ENCODE peak calls at places on chromosomes 13 and 19, in six cellular contexts. Y is A549, U is SK-N-SH, D is heart left ventricle, S is adrenal gland, N is right atrium auricular region. O is an unnamed sample. For H3K9me3, the result is how much of the 10 kb centered on the place peaks cover.

GRCh38 chr13:69374036-69374435 is 733.6 kb upstream of the ATXN8OS start:
- DNase-seq in D (no peak), N (no peak), Y (no peak), U (no peak), S (no peak), O (no peak)

GRCh38 chr13:54733639-54734038 is 1705.0 kb downstream of the OLFM4 start:
- DNase-seq in D (no peak), S (no peak), N (no peak), U (no peak), Y (no peak), O (no peak)

GRCh38 chr19:14410775-14411134 is 8.4 kb downstream of the DDX39A start:
- DNase-seq in Y (no peak), U (no peak), D (no peak), N (no peak), S (no peak), O (no peak)

GRCh38 chr13:46106839-46107371 is 2.1 kb upstream of the CPB2 start:
- DNase-seq in Y (no peak), U (no peak), N (no peak), D (no peak), S (no peak), O (no peak)

GRCh38 chr19:31448221-31448657 is 99.0 kb upstream of the TSHZ3 start:
- DNase-seq in S (peak), U (peak), D (peak), Y (no peak), N (peak), O (no peak)

GRCh38 chr19:36331353-36332228 is 47.4 kb downstream of the ZFP14 start:
- DNase-seq in U (peak), Y (peak), N (peak), D (peak), S (peak), O (peak)

GRCh38 chr13:111568290-111568689 is 247.8 kb downstream of the TEX29 start:
- DNase-seq in U (no peak), D (no peak), Y (no peak), N (no peak), S (no peak), O (no peak)

GRCh38 chr13:30235206-30235605 is 72.1 kb downstream of the KATNAL1 start:
- DNase-seq in S (no peak), U (no peak), Y (no peak), N (no peak), D (no peak), O (no peak)

GRCh38 chr13:45370922-45371406 is 30.0 kb upstream of the TPT1 start:
- DNase-seq in N (peak), Y (peak), U (peak), S (peak), D (peak), O (peak)

GRCh38 chr13:98092888-98093287 is 50.0 kb upstream of the FARP1 start:
- DNase-seq in U (no peak), S (no peak), N (no peak), D (no peak), Y (no peak), O (no peak)

GRCh38 chr13:114031631-114032030 is 57.8 kb upstream of the C13orf46 start:
- DNase-seq in Y (no peak), N (no peak), U (no peak), S (no peak), D (no peak), O (no peak)

GRCh38 chr19:45177817-45178261 is at the start of gene TRAPPC6A:
- DNase-seq in Y (peak), U (no peak), D (no peak), N (no peak), S (no peak), O (no peak)

GRCh38 chr13:41456768-41457588 is at the start of gene RGCC:
- DNase-seq in D (peak), U (peak), Y (peak), S (peak), N (peak), O (peak)

GRCh38 chr13:110546933-110547332 is 14.6 kb downstream of the RAB20 start:
- DNase-seq in Y (peak), D (peak), N (peak), S (peak), U (no peak), O (no peak)

GRCh38 chr13:59086147-59086546 is 1077.6 kb downstream of the DIAPH3 start:
- DNase-seq in D (no peak), Y (no peak), U (no peak), S (no peak), N (no peak), O (no peak)

GRCh38 chr13:51154029-51154555 is 43.0 kb upstream of the C13orf42 start:
- DNase-seq in Y (no peak), N (no peak), S (peak), U (no peak), D (no peak), O (no peak)

GRCh38 chr13:24104723-24105122 is 55.8 kb upstream of the SPATA13 start:
- DNase-seq in U (no peak), S (no peak), Y (no peak), N (no peak), D (no peak), O (no peak)

GRCh38 chr13:72141845-72142470 is 275.0 kb upstream of the DACH1 start:
- DNase-seq in Y (no peak), N (no peak), D (no peak), U (no peak), S (peak), O (no peak)

GRCh38 chr13:64725492-64725891 is 2504.6 kb downstream of the PCDH9 start:
- DNase-seq in S (no peak), N (no peak), U (no peak), Y (no peak), D (no peak), O (no peak)

GRCh38 chr13:64718116-64718515 is 2512.0 kb downstream of the PCDH9 start:
- DNase-seq in U (no peak), Y (no peak), D (no peak), N (no peak), S (no peak), O (no peak)

GRCh38 chr13:64723735-64724134 is 2506.4 kb downstream of the PCDH9 start:
- DNase-seq in Y (peak), D (no peak), U (peak), N (no peak), S (peak), O (no peak)
- H3K4me3 ChIP-seq in Y (no peak), D (no peak), U (no peak), N (no peak), S (no peak), O (no peak)

DNA sequence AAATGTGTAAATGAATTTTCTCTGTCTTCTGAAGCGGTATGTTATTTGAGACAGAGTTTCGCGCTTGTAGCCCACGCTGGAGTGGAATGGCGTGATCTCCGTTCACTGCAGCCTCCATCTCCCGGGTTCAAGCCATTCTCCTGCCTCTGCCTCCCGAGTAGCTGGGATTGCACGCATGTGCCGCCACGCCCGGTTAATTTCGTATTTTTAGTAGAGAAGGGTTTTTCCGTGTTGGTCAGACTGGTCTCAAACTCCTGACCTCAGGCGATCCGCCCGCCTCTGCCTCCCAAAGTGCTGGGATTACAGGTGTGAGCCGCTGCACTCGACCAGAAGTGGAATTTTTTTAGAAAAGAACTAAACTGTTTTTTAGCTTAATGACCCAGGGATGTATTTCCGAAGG is 3.4 kb upstream of the ZNF808 start:
- DNase-seq in S (no peak), Y (no peak), N (no peak), D (no peak), U (no peak), O (no peak)
- TF ChIP-seq CTCF in S (no peak), Y (no peak), N (no peak), D (no peak), U (no peak), O (no peak)

DNA sequence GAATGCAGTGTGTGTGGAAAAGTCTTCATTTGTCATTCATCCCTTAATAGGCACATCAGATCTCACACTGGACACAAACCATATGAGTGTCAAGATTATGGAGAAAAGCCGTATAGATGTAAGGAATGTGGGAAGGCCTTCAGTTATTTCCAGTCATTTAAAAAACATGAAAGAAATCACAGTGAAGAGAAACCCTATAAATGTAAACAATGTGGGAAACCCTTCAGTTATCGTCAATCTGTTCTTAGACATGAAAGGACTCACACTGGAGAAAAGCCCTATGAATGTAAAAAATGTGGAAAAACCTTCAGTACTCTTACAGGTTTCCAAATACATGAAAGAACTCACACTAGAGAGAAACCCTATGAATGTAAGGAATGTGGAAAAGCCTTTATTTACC is 45.3 kb downstream of the ZNF136 start:
- DNase-seq in U (no peak), S (no peak), Y (no peak), D (no peak), N (no peak), O (no peak)
- H3K9me3 ChIP-seq in U (under half), S (under half), Y (under half), D (under half), N (under half), O (under half)

GRCh38 chr13:38880397-38880796 is 110.2 kb downstream of the STOML3 start:
- DNase-seq in D (no peak), S (no peak), N (no peak), U (no peak), Y (no peak), O (no peak)
- H3K4me3 ChIP-seq in D (no peak), S (no peak), N (no peak), U (no peak), Y (no peak), O (no peak)

DNA sequence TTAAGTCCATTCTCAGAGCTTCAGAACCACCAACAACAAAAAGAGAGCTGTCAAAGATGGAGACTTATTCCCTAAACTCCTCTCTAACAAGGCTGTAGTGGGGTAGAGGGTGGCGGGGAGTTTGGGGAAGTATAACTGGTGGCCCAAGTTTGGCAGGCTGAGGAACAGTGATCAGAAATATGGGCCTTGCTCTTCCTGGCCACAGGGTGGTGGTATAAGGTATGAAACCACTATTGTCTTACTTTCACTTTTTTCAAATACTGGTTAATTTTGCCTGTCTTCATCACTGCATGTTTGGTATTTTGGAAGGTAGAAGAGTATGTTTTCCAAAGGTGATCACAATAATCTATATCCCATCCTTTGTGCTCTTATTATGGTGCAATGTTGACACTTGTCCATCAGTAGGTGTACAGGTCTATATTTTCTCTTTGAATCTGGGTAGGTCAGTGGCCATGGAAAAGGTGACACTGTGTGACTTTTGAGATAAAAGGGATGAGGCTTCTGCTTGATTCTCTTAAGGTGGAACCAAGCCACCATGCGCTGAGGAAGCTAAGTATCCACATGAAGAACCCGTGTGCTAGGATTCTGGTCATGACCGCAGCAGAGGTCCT is 23.2 kb upstream of the GPC5 start:
- DNase-seq in S (no peak), Y (no peak), N (no peak), D (no peak), U (peak), O (no peak)
- TF ChIP-seq CTCF in S (peak), Y (no peak), N (no peak), D (peak), U (peak), O (peak)

DNA sequence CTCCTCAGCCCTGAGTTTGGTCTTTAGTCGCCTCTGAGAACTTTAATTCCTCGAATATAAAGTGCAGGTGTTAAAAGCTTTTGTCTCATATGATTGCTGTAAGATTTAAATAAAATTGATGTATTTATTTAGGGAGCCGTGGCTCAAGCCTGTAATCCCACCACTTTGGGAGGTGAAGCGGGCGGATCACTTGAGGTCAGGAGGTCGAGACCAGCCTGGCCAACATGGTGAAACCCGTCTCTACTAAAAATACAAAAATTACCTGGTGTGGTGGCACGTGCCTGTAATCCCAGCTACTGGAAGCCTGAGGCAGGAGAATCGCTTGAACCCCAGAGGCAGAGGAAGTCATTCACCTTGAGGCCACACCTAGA is 559 bp upstream of the SLC1A5 start:
- DNase-seq in Y (no peak), U (no peak), S (no peak), D (no peak), N (no peak), O (no peak)
- H3K9me3 ChIP-seq in Y (under half), U (under half), S (under half), D (under half), N (under half), O (under half)

DNA sequence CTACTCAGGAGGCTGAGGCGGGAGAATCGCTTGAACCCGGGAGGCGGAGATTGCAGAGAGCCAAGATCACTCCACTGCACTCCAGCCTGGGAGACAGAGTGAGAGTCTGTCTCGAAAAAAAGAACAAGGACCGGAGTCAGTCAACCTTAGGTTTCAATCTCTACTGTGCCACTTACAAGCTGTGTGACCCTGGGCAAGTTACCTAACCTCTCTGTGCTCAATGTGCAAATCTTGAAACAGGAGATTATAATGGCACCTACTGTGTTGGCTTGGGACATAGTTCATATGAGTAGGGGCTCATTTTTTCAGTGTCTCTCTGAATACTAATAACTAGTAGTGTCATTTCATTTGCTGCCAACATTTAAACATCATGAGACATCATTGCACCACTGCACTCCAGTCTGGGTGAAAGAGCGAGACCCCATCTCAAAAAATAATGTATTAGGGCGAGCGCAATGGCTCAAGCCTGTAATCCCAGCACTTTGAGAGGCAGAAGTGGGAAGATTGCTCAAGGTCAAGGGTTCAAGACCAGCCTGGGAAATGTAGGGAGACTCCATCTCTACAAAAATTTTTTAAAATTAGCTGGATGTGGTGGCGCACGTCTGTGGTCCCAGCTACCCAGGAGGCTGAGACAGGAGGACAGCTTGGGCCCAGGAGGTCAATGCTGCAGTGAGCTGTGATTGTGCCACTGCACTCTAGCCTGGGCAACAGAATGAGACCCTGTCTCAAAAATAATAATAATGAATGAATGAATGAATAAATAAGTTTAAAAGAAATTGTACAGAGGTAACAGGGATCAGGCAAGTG is 5.5 kb downstream of the C3 start:
- DNase-seq in S (no peak), U (no peak), D (no peak), N (no peak), Y (no peak), O (no peak)
- H3K4me3 ChIP-seq in S (no peak), U (no peak), D (no peak), N (no peak), Y (no peak), O (no peak)

O was measured in WERI-Rb-1.